ENCODE peak calls at places on chromosomes 4 and X, in five cellular contexts. A is WTC11; G is stimulated activated CD8-positive, alpha-beta memory T cell treated with anti-CD3 and anti-CD28 coated beads, Interleukin-15, amount 100 ng/mL, for 1 hour; J is NCI-H1092 treated with DMSO at 0.1 percent for 48 hours; N is stimulated activated CD4-positive, alpha-beta T cell treated with anti-CD3 and anti-CD28 coated beads, Interleukin-2, amount 100 ng/mL, for 48 hours. Y is an unnamed sample.
A peak's percentile ranks its signal among the peaks of the same experiment; 100 is the strongest.

GRCh38 chr4:182745268-182745667 is 171.9 kb downstream of the DCTD start:
- DNase-seq in A (no peak), G (no peak), J (peak; percentile 71), N (no peak), Y (no peak)

GRCh38 chrX:18291006-18291545 is 63.4 kb downstream of the SCML2 start:
- DNase-seq in A (no peak), G (no peak), J (no peak), N (no peak), Y (peak; percentile 7)

GRCh38 chrX:74422576-74423288 is 1.4 kb downstream of the SLC16A2 start:
- DNase-seq in A (peak; percentile 70), G (no peak), J (peak; percentile 44), N (peak; percentile 2), Y (peak; percentile 86)

GRCh38 chr4:88841635-88842034 is 144.0 kb upstream of the NAP1L5 start:
- DNase-seq in A (no peak), G (no peak), J (no peak), N (no peak), Y (no peak)

GRCh38 chr4:166501941-166502382 is 628.9 kb downstream of the TLL1 start:
- DNase-seq in A (peak; percentile 74), G (no peak), J (no peak), N (no peak), Y (no peak)

GRCh38 chr4:24781999-24782745 is 13.2 kb upstream of the SOD3 start:
- DNase-seq in A (no peak), G (no peak), J (no peak), N (no peak), Y (no peak)

GRCh38 chr4:76590847-76591281 is 155.8 kb downstream of the SHROOM3 start:
- DNase-seq in A (no peak), G (no peak), J (no peak), N (no peak), Y (no peak)

GRCh38 chr4:44678094-44679023 is at the start of gene GUF1:
- DNase-seq in A (peak; percentile 78), G (peak; percentile 75), J (peak; percentile 84), N (peak; percentile 80), Y (peak; percentile 94)

GRCh38 chr4:131388277-131388676 is 1760.8 kb upstream of the PCDH10 start:
- DNase-seq in A (no peak), G (no peak), J (no peak), N (no peak), Y (no peak)

GRCh38 chr4:87589531-87589930 is 18.8 kb upstream of the DSPP start:
- DNase-seq in A (no peak), G (no peak), J (no peak), N (no peak), Y (peak; percentile 76)

GRCh38 chr4:176587920-176588319 is 204.8 kb downstream of the VEGFC start:
- DNase-seq in A (no peak), G (no peak), J (no peak), N (no peak), Y (peak; percentile 71)

GRCh38 chrX:21438792-21439191 is 64.6 kb downstream of the CNKSR2 start:
- DNase-seq in A (no peak), G (no peak), J (no peak), N (no peak), Y (no peak)

GRCh38 chr4:19455850-19456602 is 795.7 kb upstream of the SLIT2 start:
- DNase-seq in A (no peak), G (no peak), J (no peak), N (no peak), Y (no peak)

GRCh38 chrX:12210921-12211320 is 72.6 kb downstream of the FRMPD4 start:
- DNase-seq in A (no peak), G (no peak), J (no peak), N (no peak), Y (peak; percentile 6)

GRCh38 chr4:104490096-104490769 is 4.5 kb downstream of the CXXC4 start:
- DNase-seq in A (no peak), G (no peak), J (peak; percentile 77), N (no peak), Y (no peak)

GRCh38 chr4:40563401-40563800 is 66.3 kb downstream of the RBM47 start:
- DNase-seq in A (no peak), G (no peak), J (no peak), N (no peak), Y (no peak)

GRCh38 chr4:1038948-1039492 is 27.6 kb downstream of the FGFRL1 start:
- DNase-seq in A (no peak), G (no peak), J (no peak), N (no peak), Y (no peak)

GRCh38 chr4:7872264-7872771 is 67.3 kb downstream of the AFAP1 start:
- DNase-seq in A (no peak), G (no peak), J (peak; percentile 47), N (no peak), Y (peak; percentile 74)

GRCh38 chrX:119734897-119735339 is 23.5 kb upstream of the SOWAHD start:
- DNase-seq in A (no peak), G (no peak), J (peak; percentile 84), N (no peak), Y (peak; percentile 27)

GRCh38 chrX:9367437-9367836 is 97.4 kb upstream of the TBL1X start:
- DNase-seq in A (no peak), G (no peak), J (no peak), N (no peak), Y (no peak)

GRCh38 chr4:71941001-71941400 is 90.8 kb upstream of the NPFFR2 start:
- DNase-seq in A (peak; percentile 22), G (no peak), J (peak; percentile 2), N (no peak), Y (peak; percentile 21)

GRCh38 chr4:54082168-54082567 is 17.8 kb upstream of the CHIC2 start:
- DNase-seq in A (no peak), G (no peak), J (no peak), N (no peak), Y (peak; percentile 84)

GRCh38 chr4:59455751-59456150 is 1744.4 kb upstream of the ADGRL3 start:
- DNase-seq in A (no peak), G (no peak), J (no peak), N (no peak), Y (no peak)

GRCh38 chr4:128516568-128516967 is 229.0 kb upstream of the PGRMC2 start:
- DNase-seq in A (no peak), G (no peak), J (peak; percentile 22), N (no peak), Y (peak; percentile 54)

GRCh38 chr4:54254915-54255246 is 25.8 kb downstream of the PDGFRA start:
- DNase-seq in A (no peak), G (no peak), J (no peak), N (no peak), Y (no peak)

GRCh38 chrX:133366735-133367134 is 48.6 kb downstream of the GPC4 start:
- DNase-seq in A (no peak), G (no peak), J (no peak), N (no peak), Y (no peak)

GRCh38 chr4:172202480-172203076 is 389.4 kb downstream of the GALNTL6 start:
- DNase-seq in A (no peak), G (no peak), J (peak; percentile 2), N (no peak), Y (peak; percentile 41)

GRCh38 chr4:26062221-26062620 is 148.2 kb downstream of the SMIM20 start:
- DNase-seq in A (no peak), G (no peak), J (no peak), N (no peak), Y (no peak)

GRCh38 chrX:96436105-96436504 is 248.5 kb upstream of the DIAPH2 start:
- DNase-seq in A (no peak), G (no peak), J (no peak), N (no peak), Y (peak; percentile 41)

GRCh38 chrX:53009032-53009431 is 39.6 kb upstream of the GPR173 start:
- DNase-seq in A (no peak), G (no peak), J (no peak), N (no peak), Y (no peak)

GRCh38 chr4:121789960-121790829 is 10.9 kb upstream of the EXOSC9 start:
- DNase-seq in A (no peak), G (no peak), J (no peak), N (no peak), Y (peak; percentile 26)

GRCh38 chr4:3672465-3672831 is 93.7 kb upstream of the ADRA2C start:
- DNase-seq in A (no peak), G (no peak), J (no peak), N (no peak), Y (no peak)

GRCh38 chr4:7206385-7206784 is 14.0 kb downstream of the SORCS2 start:
- DNase-seq in A (no peak), G (no peak), J (no peak), N (no peak), Y (peak; percentile 83)

GRCh38 chr4:125388653-125389052 is 73.9 kb downstream of the FAT4 start:
- DNase-seq in A (no peak), G (no peak), J (no peak), N (no peak), Y (peak; percentile 19)

GRCh38 chrX:78329486-78329885 is 2.1 kb upstream of the CYSLTR1 start:
- DNase-seq in A (no peak), G (no peak), J (no peak), N (no peak), Y (no peak)

GRCh38 chrX:53018627-53019026 is 30.0 kb upstream of the GPR173 start:
- DNase-seq in A (no peak), G (no peak), J (peak; percentile 1), N (no peak), Y (no peak)

GRCh38 chr4:7151668-7152227 is 40.6 kb upstream of the SORCS2 start:
- DNase-seq in A (no peak), G (no peak), J (no peak), N (no peak), Y (no peak)

GRCh38 chr4:180790471-180790870 is 1452.7 kb upstream of the TENM3 start:
- DNase-seq in A (no peak), G (no peak), J (no peak), N (no peak), Y (no peak)